ENCODE peak calls at places on chromosomes 1 and 21, in ten cellular contexts. W is globus pallidus; R is ureter; N is GM20000; K is breast epithelium; Z is NCI-H2081; C is activated gamma-delta T cell treated with Interleukin-2 at 50 U/mL for 16 hours; I is epithelial cell of prostate; B is stimulated activated CD8-positive, alpha-beta memory T cell treated with anti-CD3 and anti-CD28 coated beads, Interleukin-4, amount 100 ng/mL, for 1 hour; X is DMS79. O is an unnamed sample.

GRCh38 chr1:109994654-109995053 is 10.1 kb downstream of the AHCYL1 start:
- DNase-seq in W (peak), R (no peak), N (no peak), K (no peak), Z (no peak), C (no peak), I (no peak), B (no peak), X (no peak), O (no peak)

GRCh38 chr1:116455509-116455908 is 82.5 kb downstream of the ATP1A1 start:
- DNase-seq in W (no peak), R (no peak), N (no peak), K (no peak), Z (no peak), C (no peak), I (no peak), B (no peak), X (no peak), O (no peak)

GRCh38 chr1:55823521-55824296 is 608.5 kb upstream of the USP24 start:
- DNase-seq in W (no peak), R (no peak), N (no peak), K (no peak), Z (no peak), C (no peak), I (no peak), B (no peak), X (no peak), O (no peak)

GRCh38 chr21:44972821-44973220 is 33.0 kb downstream of the SLX9 start:
- DNase-seq in W (no peak), R (no peak), N (no peak), K (no peak), Z (no peak), C (no peak), I (no peak), B (no peak), X (no peak), O (no peak)

GRCh38 chr1:85274969-85275453 is 1.4 kb downstream of the BCL10 start:
- DNase-seq in W (no peak), R (no peak), N (no peak), K (no peak), Z (no peak), C (no peak), I (peak), B (no peak), X (no peak), O (peak)

GRCh38 chr1:236302941-236303340 is 21.2 kb upstream of the ERO1B start:
- DNase-seq in W (no peak), R (no peak), N (no peak), K (no peak), Z (no peak), C (no peak), I (no peak), B (no peak), X (no peak), O (no peak)

GRCh38 chr21:35072960-35073359 is 23.9 kb upstream of the RUNX1 start:
- DNase-seq in W (no peak), R (no peak), N (no peak), K (no peak), Z (no peak), C (no peak), I (no peak), B (no peak), X (no peak), O (peak)

GRCh38 chr21:25752389-25752788 is 17.6 kb downstream of the GABPA start:
- DNase-seq in W (no peak), R (no peak), N (no peak), K (no peak), Z (no peak), C (no peak), I (no peak), B (no peak), X (no peak), O (no peak)

GRCh38 chr1:52032785-52033131 is 852 bp downstream of the KTI12 start:
- DNase-seq in W (peak), R (peak), N (peak), K (peak), Z (peak), C (no peak), I (no peak), B (no peak), X (peak), O (peak)

GRCh38 chr1:246907472-246907871 is 24.3 kb downstream of the AHCTF1 start:
- DNase-seq in W (peak), R (no peak), N (no peak), K (no peak), Z (peak), C (no peak), I (no peak), B (no peak), X (no peak), O (peak)

GRCh38 chr1:54342764-54343687 is 63.2 kb downstream of the SSBP3 start:
- DNase-seq in W (no peak), R (no peak), N (no peak), K (no peak), Z (no peak), C (no peak), I (no peak), B (no peak), X (no peak), O (no peak)

GRCh38 chr1:193537266-193538003 is 351.0 kb upstream of the B3GALT2 start:
- DNase-seq in W (no peak), R (no peak), N (peak), K (no peak), Z (no peak), C (peak), I (no peak), B (no peak), X (no peak), O (no peak)

GRCh38 chr1:54361342-54361741 is 44.9 kb downstream of the SSBP3 start:
- DNase-seq in W (peak), R (no peak), N (no peak), K (no peak), Z (no peak), C (no peak), I (no peak), B (no peak), X (no peak), O (no peak)

GRCh38 chr1:181142096-181143043 is 53.9 kb downstream of the IER5 start:
- DNase-seq in W (peak), R (peak), N (peak), K (peak), Z (peak), C (peak), I (no peak), B (peak), X (peak), O (peak)

GRCh38 chr21:35019631-35020032 is 29.5 kb downstream of the RUNX1 start:
- DNase-seq in W (no peak), R (peak), N (no peak), K (no peak), Z (no peak), C (no peak), I (no peak), B (no peak), X (no peak), O (peak)

GRCh38 chr1:9753121-9753531 is 70.6 kb downstream of the CLSTN1 start:
- DNase-seq in W (no peak), R (no peak), N (no peak), K (no peak), Z (no peak), C (no peak), I (peak), B (no peak), X (peak), O (peak)

GRCh38 chr1:7551442-7551841 is 219.7 kb upstream of the VAMP3 start:
- DNase-seq in W (no peak), R (no peak), N (no peak), K (no peak), Z (no peak), C (no peak), I (no peak), B (no peak), X (no peak), O (no peak)

GRCh38 chr1:34929853-34930701 is 627 bp upstream of the DLGAP3 start:
- DNase-seq in W (no peak), R (no peak), N (no peak), K (no peak), Z (no peak), C (no peak), I (no peak), B (no peak), X (no peak), O (no peak)

GRCh38 chr21:15222711-15223110 is 157.9 kb upstream of the NRIP1 start:
- DNase-seq in W (no peak), R (no peak), N (no peak), K (no peak), Z (no peak), C (no peak), I (peak), B (no peak), X (no peak), O (peak)

GRCh38 chr1:17191990-17192242 is 13.0 kb upstream of the PADI1 start:
- DNase-seq in W (no peak), R (peak), N (no peak), K (no peak), Z (no peak), C (no peak), I (no peak), B (no peak), X (no peak), O (no peak)

GRCh38 chr1:18972531-18972930 is 16.1 kb upstream of the IFFO2 start:
- DNase-seq in W (no peak), R (no peak), N (no peak), K (no peak), Z (no peak), C (peak), I (no peak), B (no peak), X (no peak), O (peak)

GRCh38 chr1:168918860-168919741 is 187.4 kb upstream of the ATP1B1 start:
- DNase-seq in W (peak), R (no peak), N (no peak), K (no peak), Z (peak), C (no peak), I (peak), B (no peak), X (no peak), O (peak)

GRCh38 chr1:71785470-71785869 is 496.9 kb downstream of the NEGR1 start:
- DNase-seq in W (no peak), R (no peak), N (no peak), K (no peak), Z (peak), C (no peak), I (no peak), B (no peak), X (no peak), O (peak)

GRCh38 chr1:151013518-151013917 is 5.3 kb downstream of the PRUNE1 start:
- DNase-seq in W (no peak), R (no peak), N (no peak), K (no peak), Z (no peak), C (no peak), I (no peak), B (no peak), X (peak), O (no peak)

GRCh38 chr21:15029077-15029476 is 35.7 kb downstream of the NRIP1 start:
- DNase-seq in W (no peak), R (no peak), N (no peak), K (no peak), Z (no peak), C (no peak), I (no peak), B (no peak), X (no peak), O (peak)

GRCh38 chr1:24070821-24071393 is 41.0 kb downstream of the MYOM3 start:
- DNase-seq in W (peak), R (peak), N (peak), K (peak), Z (peak), C (peak), I (no peak), B (peak), X (peak), O (peak)

GRCh38 chr1:29640428-29640785 is 404.1 kb downstream of the PTPRU start:
- DNase-seq in W (no peak), R (no peak), N (no peak), K (peak), Z (no peak), C (no peak), I (no peak), B (no peak), X (no peak), O (peak)

GRCh38 chr1:29447368-29447767 is 211.0 kb downstream of the PTPRU start:
- DNase-seq in W (no peak), R (no peak), N (no peak), K (no peak), Z (no peak), C (no peak), I (no peak), B (no peak), X (no peak), O (no peak)